ENCODE peak calls at places on chromosome 1, in six cellular contexts. D is PC-3, G is hepatocyte, C is GM23338, H is neural progenitor cell, E is MM.1S. W is an unnamed sample. For H3K4me1, the result is how much of the 10 kb centered on the place peaks cover.

GRCh38 chr1:223645903-223646302 is 19.6 kb downstream of the CAPN8 start:
- DNase-seq in D (no peak), G (no peak), C (no peak), H (no peak), E (no peak), W (no peak)

GRCh38 chr1:228798548-228798947 is 63.3 kb downstream of the RHOU start:
- DNase-seq in D (no peak), G (no peak), C (no peak), H (no peak), E (no peak), W (no peak)

GRCh38 chr1:19315378-19316206 is 3.5 kb downstream of the SLC66A1 start:
- DNase-seq in D (peak), G (no peak), C (no peak), H (no peak), E (no peak), W (peak)

GRCh38 chr1:219564072-219564471 is 48.8 kb downstream of the ZC3H11B start:
- DNase-seq in D (peak), G (no peak), C (no peak), H (no peak), E (no peak), W (no peak)

GRCh38 chr1:40877681-40878080 is 15.5 kb upstream of the CITED4 start:
- DNase-seq in D (peak), G (no peak), C (peak), H (no peak), E (no peak), W (no peak)

GRCh38 chr1:35264035-35264434 is 4.5 kb upstream of the ZMYM4 start:
- DNase-seq in D (no peak), G (no peak), C (no peak), H (no peak), E (peak), W (no peak)

GRCh38 chr1:51548986-51549619 is 30.0 kb upstream of the EPS15 start:
- DNase-seq in D (no peak), G (no peak), C (no peak), H (no peak), E (peak), W (peak)

GRCh38 chr1:223143760-223144248 is 756 bp upstream of the TLR5 start:
- DNase-seq in D (no peak), G (peak), C (no peak), H (no peak), E (peak), W (no peak)

GRCh38 chr1:29946057-29946456 is 709.7 kb downstream of the PTPRU start:
- DNase-seq in D (no peak), G (no peak), C (no peak), H (no peak), E (no peak), W (no peak)

GRCh38 chr1:215022723-215023122 is 59.8 kb upstream of the KCNK2 start:
- DNase-seq in D (no peak), G (no peak), C (no peak), H (no peak), E (no peak), W (no peak)

GRCh38 chr1:110519125-110519810 is at the start of gene KCNA10:
- DNase-seq in D (no peak), G (no peak), C (no peak), H (no peak), E (no peak), W (no peak)

GRCh38 chr1:108817811-108818210 is 39.1 kb downstream of the AKNAD1 start:
- DNase-seq in D (no peak), G (no peak), C (peak), H (no peak), E (no peak), W (no peak)

GRCh38 chr1:22889213-22889827 is 83.3 kb downstream of the LACTBL1 start:
- DNase-seq in D (peak), G (peak), C (peak), H (peak), E (no peak), W (peak)

GRCh38 chr1:58782308-58783089 is 1.3 kb downstream of the JUN start:
- DNase-seq in D (peak), G (peak), C (peak), H (peak), E (peak), W (peak)

GRCh38 chr1:8509579-8509978 is 191.7 kb downstream of the SLC45A1 start:
- DNase-seq in D (no peak), G (no peak), C (no peak), H (no peak), E (no peak), W (no peak)

GRCh38 chr1:26449868-26450267 is 17.7 kb downstream of the DHDDS start:
- DNase-seq in D (no peak), G (no peak), C (no peak), H (no peak), E (no peak), W (no peak)

GRCh38 chr1:117284408-117285215 is 73.9 kb upstream of the VTCN1 start:
- DNase-seq in D (peak), G (peak), C (peak), H (peak), E (peak), W (peak)

GRCh38 chr1:74344396-74344795 is 109.2 kb downstream of the TNNI3K start:
- DNase-seq in D (no peak), G (no peak), C (no peak), H (no peak), E (no peak), W (no peak)

GRCh38 chr1:58047265-58047858 is 499.2 kb downstream of the OMA1 start:
- DNase-seq in D (peak), G (peak), C (peak), H (peak), E (peak), W (peak)

GRCh38 chr1:172585861-172586260 is 52.9 kb downstream of the SUCO start:
- DNase-seq in D (peak), G (no peak), C (no peak), H (no peak), E (no peak), W (no peak)
- TF ChIP-seq EZH2phosphoT487 in D (no peak), G (no peak), C (no peak), H (no peak), E (no peak), W (no peak)

GRCh38 chr1:16075337-16076002 is 2.0 kb upstream of the FAM131C start:
- DNase-seq in D (peak), G (peak), C (no peak), H (no peak), E (no peak), W (no peak)

GRCh38 chr1:16076871-16077250 is 3.4 kb upstream of the FAM131C start:
- DNase-seq in D (peak), G (no peak), C (no peak), H (no peak), E (no peak), W (no peak)

GRCh38 chr1:16078925-16079656 is 5.6 kb upstream of the FAM131C start:
- DNase-seq in D (peak), G (peak), C (peak), H (peak), E (peak), W (peak)

GRCh38 chr1:16076003-16076870 is 2.8 kb upstream of the FAM131C start:
- DNase-seq in D (peak), G (no peak), C (no peak), H (no peak), E (no peak), W (no peak)

DNA sequence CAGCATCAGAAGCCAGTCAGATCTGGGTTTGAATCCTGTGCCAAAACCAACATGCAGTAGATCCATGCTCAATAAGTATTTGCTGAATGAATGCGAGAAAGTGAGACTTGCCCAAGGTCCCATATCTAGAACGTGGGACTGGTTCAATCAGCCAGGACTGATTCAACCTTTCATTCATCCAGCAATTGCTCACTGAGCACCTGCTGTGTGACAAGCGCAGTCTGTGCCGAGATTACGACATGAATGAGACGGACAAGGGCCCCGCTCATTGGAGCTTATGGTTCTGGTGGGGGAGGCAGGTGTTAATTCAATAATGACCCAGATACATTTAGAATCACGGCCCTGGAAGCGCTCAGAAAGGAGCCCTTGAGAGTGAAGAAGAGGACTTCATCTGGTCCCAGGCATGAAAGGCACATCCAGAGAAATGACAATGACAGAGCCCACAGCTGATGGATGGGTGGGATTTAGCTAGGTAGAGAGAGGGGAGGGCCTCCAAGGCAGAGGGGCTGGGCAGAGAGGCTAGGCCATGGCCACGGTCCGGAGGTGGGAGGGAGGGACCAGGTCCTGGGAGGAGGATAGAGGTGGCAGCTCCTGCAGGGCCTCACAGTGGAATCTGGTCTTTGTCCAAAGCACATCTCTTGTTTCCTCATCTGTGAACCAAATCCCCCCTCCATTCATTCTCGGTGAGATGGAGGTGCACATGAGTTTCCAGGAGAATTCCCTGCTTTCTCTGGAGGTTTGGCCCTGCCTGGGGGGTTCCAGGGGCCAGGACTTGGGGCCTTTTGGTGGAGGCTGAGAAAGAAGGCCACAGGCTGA is 4.2 kb upstream of the FAM131C start:
- DNase-seq in D (no peak), G (no peak), C (no peak), H (peak), E (no peak), W (no peak)
- H3K4me1 ChIP-seq in D (under half), G (under half), C (under half), H (under half), E (under half), W (under half)

GRCh38 chr1:61141288-61142044 is 59.1 kb downstream of the NFIA start:
- DNase-seq in D (peak), G (no peak), C (no peak), H (no peak), E (peak), W (no peak)

GRCh38 chr1:61139324-61140055 is 57.1 kb downstream of the NFIA start:
- DNase-seq in D (peak), G (no peak), C (no peak), H (peak), E (no peak), W (no peak)

GRCh38 chr1:61142726-61143500 is 60.6 kb downstream of the NFIA start:
- DNase-seq in D (peak), G (no peak), C (peak), H (no peak), E (no peak), W (no peak)

GRCh38 chr1:61140056-61140549 is 57.7 kb downstream of the NFIA start:
- DNase-seq in D (no peak), G (no peak), C (no peak), H (no peak), E (no peak), W (no peak)

DNA sequence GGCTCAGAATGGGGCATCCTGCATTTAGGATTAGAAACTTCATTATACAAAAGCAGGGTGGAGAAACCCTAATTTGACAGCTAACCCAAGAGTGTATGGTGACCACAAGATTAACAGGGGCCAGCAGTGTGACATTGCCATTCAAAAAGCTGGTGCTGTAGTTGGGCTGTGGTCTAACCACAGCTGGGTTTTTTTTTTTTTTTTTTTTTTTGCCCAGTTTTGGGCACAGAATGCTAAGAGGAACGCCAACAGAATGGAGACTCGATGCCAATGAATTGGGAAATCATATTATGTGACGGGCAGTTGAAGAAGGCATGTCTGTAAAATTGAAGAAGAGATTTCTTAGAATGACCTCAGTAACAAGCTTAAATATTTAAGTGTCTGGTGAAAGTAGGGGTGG is 58.4 kb downstream of the NFIA start:
- DNase-seq in D (no peak), G (no peak), C (no peak), H (no peak), E (peak), W (no peak)
- H3K27ac ChIP-seq in D (peak), G (peak), C (peak), H (no peak), E (no peak), W (no peak)

GRCh38 chr1:20625176-20626097 is 7.8 kb upstream of the PINK1 start:
- DNase-seq in D (no peak), G (no peak), C (peak), H (no peak), E (no peak), W (no peak)
- TF ChIP-seq EZH2phosphoT487 in D (no peak), G (no peak), C (no peak), H (no peak), E (no peak), W (no peak)

GRCh38 chr1:183105449-183105848 is 80.6 kb upstream of the LAMC2 start:
- DNase-seq in D (no peak), G (no peak), C (no peak), H (no peak), E (no peak), W (no peak)
- H3K4me1 ChIP-seq in D (under half), G (under half), C (under half), H (under half), E (under half), W (under half)

DNA sequence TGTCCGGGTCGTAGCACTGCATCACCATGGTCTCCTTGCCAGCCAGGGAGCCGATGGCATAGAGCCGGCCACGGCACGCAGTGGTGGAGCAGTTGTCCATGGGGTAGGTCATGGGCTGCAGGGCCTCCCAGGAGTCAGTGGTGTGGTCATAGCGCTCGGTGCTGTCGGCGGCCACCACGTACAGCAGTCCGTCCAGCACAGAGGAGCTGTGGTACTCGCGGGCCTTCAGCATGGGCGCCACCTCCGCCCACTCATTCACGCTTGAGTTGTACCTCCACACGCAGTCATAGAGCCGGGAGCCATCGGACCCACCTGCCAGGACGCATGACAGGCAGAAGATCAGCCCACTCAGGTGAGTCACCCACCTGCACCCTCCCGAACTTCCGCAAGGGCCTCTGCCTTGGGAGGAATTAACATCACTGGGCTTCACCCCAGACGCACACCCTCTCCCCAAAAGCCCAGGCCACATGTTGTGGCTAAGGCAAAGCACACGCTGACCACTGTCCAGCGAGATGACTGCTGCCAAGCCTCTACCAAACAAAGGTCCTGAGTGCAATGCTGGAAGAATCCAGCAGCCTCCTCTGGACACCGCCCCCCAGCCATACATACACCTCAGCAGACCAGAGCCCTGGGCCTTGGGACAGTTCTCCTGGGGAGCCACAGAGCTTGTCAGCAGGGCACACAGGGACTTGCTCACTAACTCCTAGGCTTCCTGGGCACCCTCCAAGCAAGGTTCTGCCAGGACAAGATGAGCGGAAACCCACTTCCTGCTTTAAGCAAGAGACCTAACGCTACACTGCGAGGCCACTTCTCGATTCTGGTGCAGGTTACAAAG is 3.3 kb downstream of the KLHL21 start:
- DNase-seq in D (peak), G (no peak), C (no peak), H (no peak), E (peak), W (peak)
- H3K27ac ChIP-seq in D (peak), G (no peak), C (no peak), H (no peak), E (no peak), W (no peak)

GRCh38 chr1:112706505-112707216 is at the start of gene RHOC:
- DNase-seq in D (peak), G (peak), C (peak), H (peak), E (peak), W (peak)
- TF ChIP-seq EZH2phosphoT487 in D (no peak), G (no peak), C (no peak), H (no peak), E (no peak), W (no peak)

W was measured in OCI-LY7.